ENCODE peak calls at places on chromosomes 5 and 9, in seven cellular contexts. R is A549, B is sigmoid colon, F is esophagus muscularis mucosa, G is IMR-90, H is heart left ventricle, C is testis. Z is an unnamed sample.

GRCh38 chr9:130288393-130288792 is 22.8 kb downstream of the HMCN2 start:
- DNase-seq in R (no peak), G (no peak), H (peak; percentile 41), B (peak; percentile 79), F (no peak), C (no peak), Z (peak; percentile 73)

GRCh38 chr5:142017832-142018427 is 5.1 kb upstream of the GNPDA1 start:
- DNase-seq in F (no peak), G (peak; percentile 75), C (no peak), H (no peak), B (no peak), R (no peak), Z (no peak)

GRCh38 chr5:138149530-138149929 is 10.3 kb upstream of the NME5 start:
- DNase-seq in F (no peak), G (peak; percentile 54), H (no peak), B (no peak), C (no peak), R (peak; percentile 17), Z (no peak)

GRCh38 chr5:53087596-53087995 is 22.0 kb downstream of the MOCS2 start:
- DNase-seq in H (no peak), G (no peak), B (no peak), R (no peak), C (peak; percentile 40), F (no peak), Z (no peak)

GRCh38 chr5:34008721-34009120 is 871 bp upstream of the AMACR start:
- DNase-seq in F (no peak), R (no peak), B (no peak), C (no peak), G (no peak), H (no peak), Z (no peak)

GRCh38 chr5:1685076-1685475 is 114.6 kb downstream of the MRPL36 start:
- DNase-seq in H (no peak), C (no peak), B (no peak), F (peak; percentile 82), G (no peak), R (no peak), Z (no peak)

GRCh38 chr9:132596200-132596599 is 13.8 kb downstream of the BARHL1 start:
- DNase-seq in B (no peak), R (no peak), G (no peak), F (no peak), H (no peak), C (no peak), Z (no peak)

GRCh38 chr5:31086839-31087415 is 106.6 kb upstream of the CDH6 start:
- DNase-seq in R (no peak), H (no peak), C (no peak), B (no peak), G (no peak), F (no peak), Z (no peak)

GRCh38 chr5:157143127-157143959 is 678 bp upstream of the MED7 start:
- DNase-seq in C (peak; percentile 64), R (peak; percentile 40), H (peak; percentile 75), G (peak; percentile 6), B (peak; percentile 67), F (no peak), Z (peak; percentile 40)

GRCh38 chr5:158450761-158451160 is 591.8 kb upstream of the CLINT1 start:
- DNase-seq in H (no peak), R (no peak), B (no peak), F (no peak), G (peak; percentile 50), C (no peak), Z (no peak)

GRCh38 chr9:129561594-129562281 is 59.2 kb downstream of the C9orf50 start:
- DNase-seq in B (peak; percentile 81), G (peak; percentile 49), C (peak; percentile 63), F (no peak), R (no peak), H (no peak), Z (peak; percentile 98)

GRCh38 chr9:124365045-124365444 is 50.2 kb downstream of the PSMB7 start:
- DNase-seq in R (no peak), C (no peak), H (no peak), F (no peak), G (no peak), B (no peak), Z (no peak)

GRCh38 chr9:1077616-1078015 is 27.5 kb downstream of the DMRT2 start:
- DNase-seq in R (no peak), G (no peak), B (no peak), C (no peak), H (no peak), F (no peak), Z (no peak)

DNA sequence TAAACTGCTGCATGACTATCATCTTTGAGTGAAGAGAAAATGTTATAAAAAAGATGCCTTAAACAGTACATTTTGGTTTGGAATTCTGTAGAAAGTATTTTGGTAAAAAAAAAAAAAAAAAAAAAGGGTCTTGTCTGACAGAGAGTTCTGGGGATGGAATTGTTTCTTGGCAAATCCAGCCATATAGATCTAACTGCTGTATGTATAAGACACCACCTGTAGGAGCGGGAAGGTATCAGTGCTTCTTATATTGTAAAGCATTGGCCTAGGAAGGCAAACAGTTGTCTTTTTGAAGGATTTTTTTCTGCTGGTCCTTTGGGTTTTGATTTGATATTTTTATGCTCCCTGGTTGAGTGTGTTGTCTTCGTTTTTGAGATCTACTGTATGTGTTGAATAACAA is 2.8 kb downstream of the PURA start:
- DNase-seq in C (no peak), B (no peak), H (no peak), R (peak; percentile 20), F (no peak), G (no peak), Z (no peak)
- TF ChIP-seq CTCF in C (no peak), B (no peak), H (no peak), R (no peak), F (no peak), G (no peak), Z (no peak)

GRCh38 chr9:14321517-14322125 is 7.7 kb upstream of the NFIB start:
- DNase-seq in R (no peak), G (no peak), F (no peak), C (no peak), H (no peak), B (no peak), Z (no peak)

GRCh38 chr9:14320272-14321245 is 6.6 kb upstream of the NFIB start:
- DNase-seq in B (no peak), R (peak; percentile 66), C (no peak), G (peak; percentile 95), F (no peak), H (peak; percentile 61), Z (peak; percentile 35)

GRCh38 chr9:14317667-14318255 is 3.8 kb upstream of the NFIB start:
- DNase-seq in C (no peak), F (no peak), H (no peak), G (no peak), B (no peak), R (no peak), Z (no peak)

GRCh38 chr9:14316574-14317304 is 2.8 kb upstream of the NFIB start:
- DNase-seq in G (no peak), B (no peak), C (no peak), R (no peak), H (peak; percentile 57), F (no peak), Z (peak; percentile 44)

DNA sequence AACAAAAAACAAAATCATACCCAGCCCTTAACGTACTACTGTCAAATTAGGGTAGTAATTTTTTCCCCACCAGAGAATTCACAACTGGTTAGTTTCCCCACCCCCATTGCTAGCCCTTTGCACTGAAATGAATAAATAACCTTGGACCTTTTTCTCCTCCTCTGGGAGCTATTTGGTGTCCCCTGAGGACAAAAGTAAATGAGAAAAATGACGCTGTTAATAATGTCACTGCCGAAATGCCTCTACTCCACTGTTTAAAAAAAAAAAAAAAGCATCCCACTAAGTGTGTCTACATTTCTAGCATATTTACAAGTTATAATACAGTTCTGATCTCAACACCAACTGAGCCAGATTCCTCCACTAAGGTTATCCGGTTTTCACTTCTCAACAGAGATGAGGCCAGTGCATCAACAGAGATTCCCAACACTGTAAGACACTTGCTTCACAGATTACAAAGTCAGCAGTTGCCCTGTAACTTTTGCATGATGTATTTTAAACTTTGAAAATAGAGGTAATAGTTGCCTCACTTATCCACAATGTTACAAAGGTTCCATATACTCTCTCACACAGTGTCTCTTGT is 5.1 kb upstream of the NFIB start:
- DNase-seq in C (no peak), R (no peak), B (no peak), G (no peak), F (no peak), H (peak; percentile 14), Z (no peak)
- H3K4me1 ChIP-seq in C (peaks cover 20% of the 10 kb centered on the region), R (peaks cover 43% of the 10 kb centered on the region), B (peaks cover 62% of the 10 kb centered on the region), G (peaks cover 4% of the 10 kb centered on the region), F (peaks cover 59% of the 10 kb centered on the region), H (peaks cover 45% of the 10 kb centered on the region), Z (peaks cover 18% of the 10 kb centered on the region)

GRCh38 chr5:10663531-10664183 is 97.4 kb downstream of the DAP start:
- DNase-seq in F (no peak), G (peak; percentile 64), R (no peak), H (peak; percentile 49), C (peak; percentile 57), B (peak; percentile 55), Z (peak; percentile 61)
- TF ChIP-seq POLR2A in F (no peak), G (no peak), R (no peak), H (no peak), C (no peak), B (no peak), Z (no peak)

DNA sequence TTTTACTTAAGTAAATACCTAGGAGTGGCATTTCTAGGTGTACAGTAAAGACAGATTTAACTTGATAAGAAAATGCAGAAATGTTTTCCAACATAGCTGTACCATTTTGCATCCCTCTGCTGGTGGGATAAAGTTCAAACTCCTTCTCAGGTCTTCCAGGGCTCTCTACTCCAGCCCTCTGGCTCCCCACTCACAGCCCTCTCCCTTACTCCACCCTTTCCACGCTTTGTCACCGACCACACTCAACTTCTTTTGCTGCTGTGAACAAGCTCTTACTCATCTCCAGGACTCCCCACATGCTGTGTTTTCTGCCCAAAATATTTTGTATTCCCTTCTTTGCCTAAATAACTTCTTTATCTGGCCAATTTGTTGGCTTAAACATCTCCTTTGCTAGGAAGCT is 90.6 kb upstream of the OSMR start:
- DNase-seq in F (no peak), H (no peak), R (no peak), G (peak; percentile 68), B (no peak), C (no peak), Z (no peak)
- TF ChIP-seq CTCF in F (no peak), H (no peak), R (no peak), G (no peak), B (no peak), C (no peak), Z (no peak)

DNA sequence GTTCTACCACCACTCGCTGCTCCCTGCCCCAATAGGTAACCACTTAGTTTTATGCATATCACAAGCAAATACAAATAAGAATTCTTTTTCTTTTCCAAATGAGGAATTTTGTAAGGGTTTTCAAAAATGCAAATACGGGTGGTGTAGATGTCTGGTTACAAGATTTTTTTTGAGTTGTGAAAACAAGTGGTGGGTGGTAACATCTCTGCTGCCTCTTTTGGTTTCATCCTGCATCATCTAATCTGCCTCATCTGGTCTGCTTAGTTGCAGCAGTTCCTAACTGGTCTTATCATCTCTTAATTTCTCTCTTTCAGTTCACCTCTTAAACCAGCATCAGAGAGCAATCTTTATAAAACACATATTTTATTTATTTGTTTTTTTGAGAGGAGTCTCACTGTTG is 5.3 kb downstream of the NFX1 start:
- DNase-seq in H (no peak), C (no peak), F (no peak), B (no peak), G (no peak), R (no peak), Z (no peak)
- H3K4me1 ChIP-seq in H (peaks cover 55% of the 10 kb centered on the region), C (peaks cover 27% of the 10 kb centered on the region), F (peaks cover 94% of the 10 kb centered on the region), B (peaks cover 67% of the 10 kb centered on the region), G (peaks cover 5% of the 10 kb centered on the region), R (peaks cover 44% of the 10 kb centered on the region), Z (peaks cover 52% of the 10 kb centered on the region)